ENCODE peak calls at places on chromosome 5, in six cellular contexts. Q is DND-41, B is heart left ventricle, K is left ventricle myocardium inferior, V is HepG2, Z is choroid plexus epithelial cell. O is an unnamed sample.

GRCh38 chr5:5340206-5340729 is 82.2 kb upstream of the ICE1 start:
- DNase-seq in Q (no peak), B (no peak), K (peak), V (peak), Z (peak), O (peak)

GRCh38 chr5:176620333-176620981 is 9.9 kb downstream of the SNCB start:
- DNase-seq in Q (no peak), B (no peak), K (no peak), V (no peak), Z (peak), O (no peak)

GRCh38 chr5:68242743-68243142 is 27.2 kb downstream of the PIK3R1 start:
- DNase-seq in Q (no peak), B (no peak), K (no peak), V (no peak), Z (peak), O (peak)

GRCh38 chr5:17306726-17307091 is 89.3 kb downstream of the BASP1 start:
- DNase-seq in Q (no peak), B (no peak), K (no peak), V (no peak), Z (no peak), O (no peak)

GRCh38 chr5:117681855-117682254 is 1107.2 kb upstream of the SEMA6A start:
- DNase-seq in Q (no peak), B (no peak), K (no peak), V (no peak), Z (no peak), O (no peak)

GRCh38 chr5:137054792-137055191 is 444.3 kb downstream of the SPOCK1 start:
- DNase-seq in Q (no peak), B (no peak), K (no peak), V (no peak), Z (no peak), O (no peak)

GRCh38 chr5:42994285-42995151 is 45.6 kb downstream of the ANXA2R start:
- DNase-seq in Q (peak), B (peak), K (peak), V (peak), Z (peak), O (peak)

GRCh38 chr5:147530801-147531389 is 21.0 kb upstream of the DPYSL3 start:
- DNase-seq in Q (no peak), B (no peak), K (no peak), V (no peak), Z (peak), O (peak)

GRCh38 chr5:78908173-78908901 is 76.8 kb downstream of the ARSB start:
- DNase-seq in Q (no peak), B (peak), K (peak), V (no peak), Z (peak), O (peak)

GRCh38 chr5:129104910-129105455 is 10.4 kb downstream of the ISOC1 start:
- DNase-seq in Q (no peak), B (no peak), K (no peak), V (no peak), Z (no peak), O (no peak)

DNA sequence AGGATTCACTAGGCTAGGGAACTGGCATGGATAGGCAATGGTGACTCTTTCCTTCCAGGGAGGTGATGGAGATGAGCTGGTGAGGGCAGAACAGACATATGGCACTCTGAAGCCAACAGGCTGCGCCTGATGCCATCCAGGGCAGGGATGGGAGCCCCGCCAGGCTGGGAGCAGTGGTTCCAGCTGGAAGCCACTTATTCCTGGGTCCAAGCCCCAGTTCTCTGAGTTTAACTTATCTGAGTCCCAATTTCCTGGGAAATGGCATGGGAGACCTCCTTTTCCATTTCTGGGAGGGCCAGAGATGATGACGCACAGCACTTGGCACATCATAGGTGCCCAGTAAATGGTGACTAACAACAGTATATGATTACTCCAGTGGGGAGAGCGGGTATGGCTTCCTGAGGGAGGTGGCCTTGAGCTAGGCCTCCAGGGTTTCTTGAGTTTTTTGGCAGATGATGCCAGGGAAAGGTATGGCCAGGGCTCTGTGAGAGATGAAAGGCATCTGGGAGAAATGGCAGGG is 7.2 kb downstream of the PDGFRB start:
- DNase-seq in Q (no peak), B (no peak), K (no peak), V (no peak), Z (no peak), O (peak)
- H3K4me3 ChIP-seq in Q (no peak), B (no peak), K (peak), V (no peak), Z (no peak), O (no peak)

DNA sequence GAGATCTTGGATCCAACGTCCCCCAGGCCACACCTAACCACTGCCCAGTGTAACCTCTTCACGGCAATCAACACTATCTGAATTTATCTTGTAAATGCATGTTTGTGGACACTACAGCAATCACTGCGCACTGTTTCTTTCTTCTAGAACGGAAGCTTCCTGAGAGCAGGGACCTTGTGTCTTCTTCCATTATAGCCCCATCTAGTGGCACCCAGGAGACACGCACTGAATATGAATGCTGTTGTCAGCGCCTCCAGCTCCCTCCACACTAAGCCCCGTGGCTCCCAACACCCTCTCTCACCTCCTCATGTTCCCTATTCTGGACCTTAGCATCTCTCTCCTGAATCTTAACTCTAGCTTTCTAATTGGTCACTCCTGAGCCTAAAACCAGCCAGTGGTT is 72.7 kb downstream of the SMIM23 start:
- DNase-seq in Q (peak), B (no peak), K (no peak), V (peak), Z (no peak), O (peak)
- TF ChIP-seq CTCF in Q (peak), B (peak), K (peak), V (peak), Z (peak), O (peak)

GRCh38 chr5:80191991-80192398 is 63.9 kb downstream of the SERINC5 start:
- DNase-seq in Q (peak), B (peak), K (peak), V (no peak), Z (no peak), O (no peak)
- H3K4me3 ChIP-seq in Q (no peak), B (no peak), K (peak), V (no peak), Z (no peak), O (no peak)

GRCh38 chr5:111680737-111681413 is 76.1 kb downstream of the NREP start:
- DNase-seq in Q (no peak), B (no peak), K (peak), V (peak), Z (peak), O (peak)

GRCh38 chr5:111681791-111682190 is 75.2 kb downstream of the NREP start:
- DNase-seq in Q (no peak), B (no peak), K (no peak), V (no peak), Z (peak), O (peak)

GRCh38 chr5:111689576-111689975 is 67.4 kb downstream of the NREP start:
- DNase-seq in Q (no peak), B (no peak), K (no peak), V (no peak), Z (no peak), O (no peak)

GRCh38 chr5:111681414-111681790 is 75.6 kb downstream of the NREP start:
- DNase-seq in Q (no peak), B (no peak), K (no peak), V (no peak), Z (peak), O (no peak)

GRCh38 chr5:111685969-111686368 is 71.0 kb downstream of the NREP start:
- DNase-seq in Q (no peak), B (no peak), K (no peak), V (peak), Z (peak), O (no peak)
- TF ChIP-seq CTCF in Q (peak), B (no peak), K (no peak), V (peak), Z (peak), O (no peak)

DNA sequence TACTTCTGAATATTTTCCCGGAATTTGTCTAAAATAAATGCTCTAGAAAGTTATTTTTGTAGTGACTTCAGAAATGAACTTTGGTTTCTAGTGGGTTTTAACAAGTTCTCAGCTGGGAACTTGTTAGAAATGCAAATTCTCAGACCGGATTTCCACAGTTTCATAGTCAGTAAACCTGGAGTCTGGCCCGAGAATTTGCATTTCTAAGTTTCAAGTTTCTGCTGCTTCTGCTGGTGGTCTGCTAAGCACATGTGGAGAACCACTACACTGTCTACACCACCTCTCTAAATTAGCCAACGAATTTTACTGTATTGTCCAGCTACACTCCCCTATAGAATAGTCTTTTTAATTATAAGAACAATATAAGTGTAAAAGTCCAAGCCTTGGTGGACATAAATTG is 208.0 kb downstream of the CHSY3 start:
- DNase-seq in Q (no peak), B (no peak), K (no peak), V (no peak), Z (no peak), O (no peak)
- H3K4me3 ChIP-seq in Q (no peak), B (no peak), K (no peak), V (no peak), Z (no peak), O (no peak)

O was measured in fibroblast of pulmonary artery.